ENCODE peak calls at places on chromosomes 12 and 14, in five cellular contexts. I is Panc1; F is stimulated activated CD4-positive, alpha-beta T cell treated with anti-CD3 and anti-CD28 coated beads, Interleukin-1b, Interleukin-23, amount 100 ng/mL, for 1 hour; E is neuronal stem cell; U is NCI-H1092. G is an unnamed sample.

GRCh38 chr14:75422169-75422568 is 5.7 kb upstream of the JDP2 start:
- DNase-seq in F (no peak), U (no peak), E (no peak), I (peak; percentile 58), G (no peak)

GRCh38 chr14:58027904-58028303 is 124.1 kb downstream of the ARMH4 start:
- DNase-seq in I (no peak), U (no peak), E (no peak), F (no peak), G (no peak)

GRCh38 chr12:131122631-131123030 is 168.9 kb downstream of the ADGRD1 start:
- DNase-seq in E (no peak), F (no peak), U (no peak), I (no peak), G (no peak)

GRCh38 chr14:51582437-51582836 is 69.3 kb upstream of the FRMD6 start:
- DNase-seq in F (no peak), I (no peak), E (no peak), U (no peak), G (no peak)

GRCh38 chr14:100989924-100990323 is 86.4 kb upstream of the RTL1 start:
- DNase-seq in U (no peak), F (no peak), I (no peak), E (no peak), G (no peak)

GRCh38 chr12:100348657-100349454 is 8.0 kb upstream of the SLC17A8 start:
- DNase-seq in I (peak; percentile 5), F (no peak), U (no peak), E (peak; percentile 15), G (peak; percentile 47)

GRCh38 chr12:93089805-93090569 is 160.9 kb upstream of the EEA1 start:
- DNase-seq in E (no peak), U (no peak), F (no peak), I (peak; percentile 72), G (no peak)

GRCh38 chr14:19974844-19975243 is 547 bp upstream of the OR4K15 start:
- DNase-seq in U (no peak), I (no peak), F (no peak), E (no peak), G (no peak)

GRCh38 chr12:98213556-98213955 is 301.8 kb upstream of the TMPO start:
- DNase-seq in U (no peak), E (no peak), F (no peak), I (no peak), G (no peak)

GRCh38 chr14:68408680-68409079 is 384.2 kb downstream of the ZFP36L1 start:
- DNase-seq in F (no peak), E (no peak), U (no peak), I (no peak), G (no peak)

GRCh38 chr12:62785941-62786559 is 148.9 kb downstream of the PPM1H start:
- DNase-seq in E (no peak), I (peak; percentile 71), U (peak; percentile 10), F (no peak), G (peak; percentile 19)

GRCh38 chr12:52925717-52926595 is 21.1 kb upstream of the KRT8 start:
- DNase-seq in F (no peak), E (no peak), I (no peak), U (no peak), G (peak; percentile 42)

GRCh38 chr12:110860833-110861291 is 14.1 kb downstream of the CCDC63 start:
- DNase-seq in F (no peak), I (no peak), E (peak; percentile 91), U (no peak), G (no peak)

GRCh38 chr12:4482936-4483335 is 37.3 kb upstream of the FGF6 start:
- DNase-seq in U (no peak), E (no peak), F (no peak), I (no peak), G (no peak)

GRCh38 chr12:21613931-21614330 is 9.3 kb upstream of the GYS2 start:
- DNase-seq in I (no peak), F (no peak), E (no peak), U (no peak), G (no peak)

GRCh38 chr14:88029500-88029899 is 24.6 kb downstream of the GPR65 start:
- DNase-seq in F (no peak), E (no peak), I (no peak), U (no peak), G (no peak)

GRCh38 chr12:81263072-81263471 is 185.2 kb downstream of the ACSS3 start:
- DNase-seq in U (no peak), F (no peak), I (no peak), E (no peak), G (no peak)

GRCh38 chr14:44372807-44373497 is 134.1 kb downstream of the FSCB start:
- DNase-seq in F (no peak), I (no peak), U (no peak), E (no peak), G (no peak)

GRCh38 chr12:88556213-88556612 is 24.1 kb downstream of the KITLG start:
- DNase-seq in I (no peak), F (no peak), E (no peak), U (no peak), G (no peak)

GRCh38 chr12:3418609-3419469 is 72.2 kb upstream of the PRMT8 start:
- DNase-seq in U (peak; percentile 11), F (no peak), E (no peak), I (no peak), G (no peak)

GRCh38 chr14:83958359-83958758 is 1571.6 kb upstream of the FLRT2 start:
- DNase-seq in E (no peak), I (no peak), F (no peak), U (no peak), G (no peak)

GRCh38 chr14:35435177-35435576 is 30.6 kb upstream of the NFKBIA start:
- DNase-seq in I (no peak), E (no peak), F (no peak), U (no peak), G (no peak)

GRCh38 chr12:1933342-1933992 is 15.0 kb upstream of the CACNA2D4 start:
- DNase-seq in F (no peak), U (no peak), E (no peak), I (no peak), G (no peak)

GRCh38 chr12:119748512-119748911 is 80.6 kb downstream of the PRKAB1 start:
- DNase-seq in F (no peak), E (no peak), U (no peak), I (no peak), G (no peak)

GRCh38 chr14:97706814-97707213 is 909.6 kb downstream of the VRK1 start:
- DNase-seq in E (no peak), F (no peak), I (no peak), U (no peak), G (no peak)

GRCh38 chr12:46209914-46210834 is 58.7 kb downstream of the SLC38A1 start:
- DNase-seq in E (no peak), U (peak; percentile 95), F (peak; percentile 42), I (no peak), G (peak; percentile 92)

GRCh38 chr14:71076472-71076871 is 169.2 kb downstream of the PCNX1 start:
- DNase-seq in E (no peak), U (no peak), I (no peak), F (no peak), G (no peak)

GRCh38 chr14:102629011-102629444 is 36.6 kb downstream of the RCOR1 start:
- DNase-seq in U (no peak), E (no peak), I (no peak), F (no peak), G (no peak)

GRCh38 chr12:92431146-92431545 is 271.6 kb upstream of the PLEKHG7 start:
- DNase-seq in E (no peak), U (no peak), F (no peak), I (no peak), G (no peak)

GRCh38 chr12:131536337-131536736 is 174.6 kb upstream of the SFSWAP start:
- DNase-seq in U (no peak), F (no peak), E (no peak), I (no peak), G (no peak)

G was measured in NCI-H2081.